ENCODE peak calls at places on chromosomes 4 and X, in four cellular contexts. M, J, S and B are unnamed samples.

GRCh38 chr4:186904104-186904503 is 180.4 kb upstream of the FAT1 start:
- DNase-seq in M (peak), J (peak), S (no peak), B (no peak)

GRCh38 chr4:185825737-185826136 is 13.7 kb upstream of the SORBS2 start:
- DNase-seq in M (no peak), J (no peak), S (no peak), B (no peak)

GRCh38 chr4:143247866-143248265 is 63.1 kb downstream of the USP38 start:
- DNase-seq in M (no peak), J (no peak), S (no peak), B (no peak)

GRCh38 chr4:13540446-13541175 is 3.7 kb downstream of the NKX3-2 start:
- DNase-seq in M (no peak), J (no peak), S (no peak), B (no peak)

GRCh38 chrX:132631579-132632232 is 142.9 kb upstream of the MBNL3 start:
- DNase-seq in M (peak), J (peak), S (no peak), B (no peak)

GRCh38 chr4:169089004-169089403 is 78.9 kb upstream of the CBR4 start:
- DNase-seq in M (no peak), J (no peak), S (no peak), B (no peak)

GRCh38 chr4:40916218-40916555 is 166.4 kb downstream of the NSUN7 start:
- DNase-seq in M (no peak), J (peak), S (no peak), B (no peak)

GRCh38 chr4:39855909-39856512 is 121.7 kb downstream of the PDS5A start:
- DNase-seq in M (no peak), J (peak), S (no peak), B (no peak)

GRCh38 chrX:70012756-70013155 is 37.0 kb downstream of the AWAT2 start:
- DNase-seq in M (no peak), J (no peak), S (no peak), B (no peak)

GRCh38 chr4:125368161-125368560 is 53.4 kb downstream of the FAT4 start:
- DNase-seq in M (no peak), J (peak), S (no peak), B (peak)

GRCh38 chrX:150767475-150768131 is 74.4 kb downstream of the MTMR1 start:
- DNase-seq in M (no peak), J (peak), S (no peak), B (peak)

GRCh38 chr4:7539659-7540058 is 104.9 kb upstream of the PSAPL1 start:
- DNase-seq in M (peak), J (no peak), S (no peak), B (no peak)

GRCh38 chr4:3416821-3417221 is 24.9 kb upstream of the HGFAC start:
- DNase-seq in M (no peak), J (no peak), S (no peak), B (no peak)

GRCh38 chr4:6035786-6036185 is 17.6 kb upstream of the C4orf50 start:
- DNase-seq in M (no peak), J (no peak), S (no peak), B (no peak)

GRCh38 chrX:115949900-115950822 is 220.4 kb upstream of the AGTR2 start:
- DNase-seq in M (peak), J (no peak), S (peak), B (no peak)

GRCh38 chrX:145213504-145213903 is 33.8 kb upstream of the SPANXN1 start:
- DNase-seq in M (no peak), J (peak), S (no peak), B (no peak)

GRCh38 chr4:149409186-149410056 is 406.2 kb downstream of the IQCM start:
- DNase-seq in M (no peak), J (peak), S (no peak), B (peak)

GRCh38 chr4:38084984-38085383 is 124.8 kb downstream of the PTTG2 start:
- DNase-seq in M (no peak), J (no peak), S (no peak), B (no peak)

GRCh38 chr4:10077101-10077491 is 39.5 kb downstream of the WDR1 start:
- DNase-seq in M (no peak), J (no peak), S (no peak), B (no peak)

GRCh38 chr4:20333141-20333690 is 81.5 kb downstream of the SLIT2 start:
- DNase-seq in M (no peak), J (no peak), S (no peak), B (no peak)

GRCh38 chr4:180539284-180539683 is 1703.9 kb upstream of the TENM3 start:
- DNase-seq in M (no peak), J (no peak), S (no peak), B (no peak)

GRCh38 chrX:112636951-112637541 is 42.7 kb downstream of the LHFPL1 start:
- DNase-seq in M (no peak), J (peak), S (no peak), B (no peak)

GRCh38 chr4:110849461-110849860 is 226.6 kb upstream of the PITX2 start:
- DNase-seq in M (no peak), J (no peak), S (no peak), B (no peak)

GRCh38 chr4:75849459-75849858 is 52.8 kb downstream of the PPEF2 start:
- DNase-seq in M (no peak), J (no peak), S (no peak), B (no peak)

GRCh38 chr4:155787113-155787710 is 28.4 kb downstream of the GUCY1B1 start:
- DNase-seq in M (peak), J (peak), S (no peak), B (no peak)

GRCh38 chrX:34365482-34365881 is 233.4 kb upstream of the FAM47A start:
- DNase-seq in M (no peak), J (peak), S (no peak), B (no peak)

GRCh38 chrX:135477576-135477975 is 42.9 kb upstream of the INTS6L start:
- DNase-seq in M (peak), J (peak), S (peak), B (peak)

DNA sequence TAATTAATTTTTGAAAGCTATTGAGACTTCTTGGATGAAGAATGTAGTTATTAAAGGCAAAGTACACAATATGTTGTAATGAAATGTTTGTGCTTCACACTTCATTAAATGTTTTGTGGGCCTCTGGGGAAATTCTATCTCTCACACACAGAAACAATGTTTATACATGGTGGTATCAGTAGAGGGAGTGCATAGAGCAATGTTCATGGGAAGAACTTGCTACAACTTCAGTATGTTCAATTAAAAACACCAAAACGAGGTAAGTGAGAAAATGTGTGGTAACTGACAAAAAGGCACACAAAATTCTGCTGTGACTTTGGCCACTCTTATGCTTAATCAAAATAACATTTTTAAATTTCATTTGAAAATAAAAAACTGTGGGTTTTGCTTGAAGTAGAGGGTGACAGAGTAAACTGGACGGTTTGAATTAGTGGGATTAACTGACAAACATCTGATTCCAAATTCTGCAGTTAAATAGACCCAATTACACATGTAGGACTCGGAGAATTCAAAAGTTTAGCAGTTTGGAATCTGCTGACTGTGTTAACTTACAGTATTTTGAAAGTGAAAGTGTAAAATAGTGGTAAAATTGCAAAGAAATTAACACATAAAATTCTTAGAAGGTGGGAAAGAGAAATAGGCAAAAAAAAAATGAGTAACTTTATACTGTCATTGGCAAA is 111.4 kb upstream of the TTC29 start:
- DNase-seq in M (no peak), J (peak), S (no peak), B (no peak)
- H3K4me3 ChIP-seq in M (peak), J (peak), S (no peak), B (peak)

GRCh38 chr4:114780205-114780604 is 181.6 kb downstream of the UGT8 start:
- DNase-seq in M (peak), J (peak), S (no peak), B (no peak)
- TF ChIP-seq CTCF in M (peak), J (peak), S (no peak), B (peak)

DNA sequence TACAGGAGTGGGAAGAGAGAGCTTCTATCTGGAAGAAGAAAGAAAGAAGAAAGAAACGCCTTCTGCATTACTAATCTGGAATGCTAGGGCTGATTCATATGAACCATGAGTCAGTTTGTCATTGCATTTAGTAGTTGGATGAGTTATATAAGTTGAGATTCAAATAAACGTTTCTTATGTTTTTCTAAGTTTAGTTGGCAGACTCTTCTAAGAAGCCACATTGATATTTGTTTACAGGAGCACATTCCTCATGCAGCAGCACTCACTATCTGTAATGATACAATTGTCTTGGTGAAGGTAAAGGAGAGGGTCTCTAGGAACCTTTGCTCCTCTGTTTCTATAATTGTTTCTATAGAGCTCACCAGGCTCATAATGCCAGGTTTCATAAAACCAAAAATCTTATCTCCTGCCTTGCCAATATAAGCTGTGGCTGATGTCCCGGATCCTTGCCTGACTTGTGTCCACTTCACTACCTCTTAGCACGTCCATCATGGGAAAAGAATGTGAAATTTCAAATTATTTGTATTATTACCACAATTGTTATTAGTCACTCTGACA is 39.5 kb downstream of the HOPX start:
- DNase-seq in M (no peak), J (peak), S (no peak), B (peak)
- H3K4me3 ChIP-seq in M (no peak), J (no peak), S (no peak), B (no peak)

DNA sequence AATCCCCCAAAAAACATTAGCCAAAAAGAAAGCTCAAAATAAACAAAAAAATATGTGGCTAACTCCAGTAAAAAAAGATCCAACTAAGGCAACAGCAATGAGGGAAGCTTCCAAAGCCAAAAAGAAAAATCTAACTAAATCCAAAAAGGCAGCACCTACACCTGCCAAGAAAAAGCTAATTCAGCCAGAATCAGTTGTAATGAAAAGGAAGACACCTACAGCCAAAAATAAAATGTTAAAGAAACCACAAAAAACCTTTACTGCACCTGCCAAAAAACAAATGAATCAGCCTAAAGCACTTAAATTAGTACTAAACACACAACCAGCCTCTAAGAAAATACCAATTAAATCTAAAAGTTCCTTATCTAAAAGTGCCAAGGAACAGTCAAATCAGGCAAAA is 37.2 kb upstream of the CABS1 start:
- DNase-seq in M (no peak), J (no peak), S (no peak), B (no peak)
- TF ChIP-seq CTCF in M (no peak), J (no peak), S (no peak), B (no peak)

GRCh38 chrX:103253608-103254007 is 1.3 kb downstream of the TCEAL8 start:
- DNase-seq in M (no peak), J (peak), S (no peak), B (no peak)
- H3K4me3 ChIP-seq in M (peak), J (peak), S (no peak), B (peak)

GRCh38 chrX:12709047-12709446 is 82.2 kb upstream of the PRPS2 start:
- DNase-seq in M (no peak), J (no peak), S (no peak), B (no peak)
- TF ChIP-seq CTCF in M (no peak), J (no peak), S (no peak), B (no peak)

GRCh38 chr4:25938251-25939186 is 24.5 kb downstream of the SMIM20 start:
- DNase-seq in M (no peak), J (peak), S (no peak), B (no peak)
- H3K4me3 ChIP-seq in M (no peak), J (no peak), S (no peak), B (no peak)

GRCh38 chr4:118034061-118034785 is at the start of gene NDST3:
- DNase-seq in M (peak), J (peak), S (peak), B (peak)
- TF ChIP-seq CTCF in M (peak), J (peak), S (no peak), B (peak)

GRCh38 chrX:44931441-44931973 is 58.5 kb downstream of the KDM6A start:
- DNase-seq in M (no peak), J (no peak), S (no peak), B (no peak)
- H3K4me3 ChIP-seq in M (no peak), J (no peak), S (no peak), B (no peak)

GRCh38 chr4:83905952-83906351 is 370.0 kb downstream of the GPAT3 start:
- DNase-seq in M (peak), J (no peak), S (no peak), B (no peak)
- TF ChIP-seq CTCF in M (peak), J (peak), S (no peak), B (peak)